ENCODE peak calls at places on chromosomes 11 and 22, in four cellular contexts. One of them, this sample, is unnamed.

GRCh38 chr11:30990625-30991348 is 378.8 kb downstream of the DCDC1 start:
- DNase-seq in HepG2: no peak
- DNase-seq in A549: peak
- DNase-seq in GM12878: no peak
- DNase-seq in this sample: no peak

GRCh38 chr22:46659791-46660186 is 39.6 kb downstream of the GRAMD4 start:
- DNase-seq in HepG2: no peak
- DNase-seq in A549: no peak
- DNase-seq in GM12878: no peak
- DNase-seq in this sample: no peak

GRCh38 chr11:66100272-66101037 is 30.4 kb downstream of the PACS1 start:
- DNase-seq in HepG2: no peak
- DNase-seq in A549: peak
- DNase-seq in GM12878: no peak
- DNase-seq in this sample: peak

GRCh38 chr11:7548659-7549283 is 35.0 kb downstream of the PPFIBP2 start:
- DNase-seq in HepG2: peak
- DNase-seq in A549: no peak
- DNase-seq in GM12878: no peak
- DNase-seq in this sample: no peak

GRCh38 chr11:69436041-69436982 is 45.2 kb upstream of the LINC01488 start:
- DNase-seq in HepG2: no peak
- DNase-seq in A549: no peak
- DNase-seq in GM12878: no peak
- DNase-seq in this sample: no peak

GRCh38 chr11:112525270-112525669 is 264.6 kb upstream of the PLET1 start:
- DNase-seq in HepG2: no peak
- DNase-seq in A549: no peak
- DNase-seq in GM12878: no peak
- DNase-seq in this sample: no peak

GRCh38 chr11:130816941-130817607 is 99.2 kb downstream of the SNX19 start:
- DNase-seq in HepG2: no peak
- DNase-seq in A549: no peak
- DNase-seq in GM12878: no peak
- DNase-seq in this sample: no peak

GRCh38 chr11:134725211-134725610 is 313.2 kb upstream of the B3GAT1 start:
- DNase-seq in HepG2: no peak
- DNase-seq in A549: no peak
- DNase-seq in GM12878: no peak
- DNase-seq in this sample: no peak

GRCh38 chr11:698493-699115 is 3.0 kb downstream of the TMEM80 start:
- DNase-seq in HepG2: no peak
- DNase-seq in A549: no peak
- DNase-seq in GM12878: no peak
- DNase-seq in this sample: no peak

GRCh38 chr11:119712006-119712405 is 17.0 kb downstream of the NECTIN1 start:
- DNase-seq in HepG2: no peak
- DNase-seq in A549: no peak
- DNase-seq in GM12878: no peak
- DNase-seq in this sample: no peak

GRCh38 chr11:34633990-34634725 is 13.3 kb downstream of the EHF start:
- DNase-seq in HepG2: peak
- DNase-seq in A549: no peak
- DNase-seq in GM12878: no peak
- DNase-seq in this sample: no peak

GRCh38 chr22:38572065-38572464 is 2.1 kb upstream of the DMC1 start:
- DNase-seq in HepG2: peak
- DNase-seq in A549: peak
- DNase-seq in GM12878: peak
- DNase-seq in this sample: peak

GRCh38 chr11:131749100-131749499 is 378.7 kb downstream of the NTM start:
- DNase-seq in HepG2: no peak
- DNase-seq in A549: no peak
- DNase-seq in GM12878: no peak
- DNase-seq in this sample: no peak

GRCh38 chr11:86513746-86514373 is 139.2 kb downstream of the CCDC81 start:
- DNase-seq in HepG2: no peak
- DNase-seq in A549: no peak
- DNase-seq in GM12878: no peak
- DNase-seq in this sample: no peak

GRCh38 chr11:134508219-134508990 is 96.4 kb upstream of the B3GAT1 start:
- DNase-seq in HepG2: no peak
- DNase-seq in A549: no peak
- DNase-seq in GM12878: no peak
- DNase-seq in this sample: no peak

GRCh38 chr11:96293109-96293508 is 49.9 kb downstream of the MAML2 start:
- DNase-seq in HepG2: no peak
- DNase-seq in A549: no peak
- DNase-seq in GM12878: no peak
- DNase-seq in this sample: no peak

GRCh38 chr22:38947321-38948112 is 9.9 kb upstream of the APOBEC3A start:
- DNase-seq in HepG2: no peak
- DNase-seq in A549: no peak
- DNase-seq in GM12878: no peak
- DNase-seq in this sample: no peak

GRCh38 chr22:49281467-49282340 is 546.0 kb downstream of the BRD1 start:
- DNase-seq in HepG2: no peak
- DNase-seq in A549: peak
- DNase-seq in GM12878: no peak
- DNase-seq in this sample: no peak

GRCh38 chr22:43289976-43290663 is 53.1 kb downstream of the SCUBE1 start:
- DNase-seq in HepG2: no peak
- DNase-seq in A549: no peak
- DNase-seq in GM12878: no peak
- DNase-seq in this sample: peak

GRCh38 chr11:67275606-67276409 is 9.5 kb downstream of the GRK2 start:
- DNase-seq in HepG2: no peak
- DNase-seq in A549: no peak
- DNase-seq in GM12878: no peak
- DNase-seq in this sample: no peak

GRCh38 chr22:32623943-32624342 is 149.3 kb downstream of the FBXO7 start:
- DNase-seq in HepG2: peak
- DNase-seq in A549: no peak
- DNase-seq in GM12878: no peak
- DNase-seq in this sample: no peak

GRCh38 chr11:85661972-85662664 is 2.8 kb downstream of the CREBZF start:
- DNase-seq in HepG2: no peak
- DNase-seq in A549: no peak
- DNase-seq in GM12878: no peak
- DNase-seq in this sample: no peak

GRCh38 chr22:49014227-49015201 is 813.2 kb downstream of the BRD1 start:
- DNase-seq in HepG2: no peak
- DNase-seq in A549: no peak
- DNase-seq in GM12878: no peak
- DNase-seq in this sample: peak

GRCh38 chr11:45185228-45185729 is 38.8 kb downstream of the PRDM11 start:
- DNase-seq in HepG2: no peak
- DNase-seq in A549: no peak
- DNase-seq in GM12878: no peak
- DNase-seq in this sample: no peak

GRCh38 chr11:44043157-44043556 is 4.6 kb upstream of the ACCSL start:
- DNase-seq in HepG2: no peak
- DNase-seq in A549: no peak
- DNase-seq in GM12878: no peak
- DNase-seq in this sample: no peak

GRCh38 chr22:37918580-37919274 is 12.6 kb downstream of the MICALL1 start:
- DNase-seq in HepG2: no peak
- DNase-seq in A549: no peak
- DNase-seq in GM12878: no peak
- DNase-seq in this sample: no peak

GRCh38 chr22:40156001-40156516 is 21.7 kb upstream of the TNRC6B start:
- DNase-seq in HepG2: peak
- DNase-seq in A549: peak
- DNase-seq in GM12878: no peak
- DNase-seq in this sample: no peak

GRCh38 chr11:46339816-46340215 is 7.4 kb upstream of the DGKZ start:
- DNase-seq in HepG2: no peak
- DNase-seq in A549: no peak
- DNase-seq in GM12878: no peak
- DNase-seq in this sample: no peak

GRCh38 chr11:28860898-28861297 is 752.7 kb downstream of the METTL15 start:
- DNase-seq in HepG2: no peak
- DNase-seq in A549: peak
- DNase-seq in GM12878: no peak
- DNase-seq in this sample: no peak

GRCh38 chr11:125995313-125995712 is 49.5 kb downstream of the VSIG10L2 start:
- DNase-seq in HepG2: no peak
- DNase-seq in A549: no peak
- DNase-seq in GM12878: no peak
- DNase-seq in this sample: no peak

GRCh38 chr22:23888615-23889401 is 5.4 kb upstream of the MIF start:
- DNase-seq in HepG2: peak
- DNase-seq in A549: peak
- DNase-seq in GM12878: no peak
- DNase-seq in this sample: peak

GRCh38 chr22:46656856-46657654 is 36.9 kb downstream of the GRAMD4 start:
- DNase-seq in HepG2: no peak
- DNase-seq in A549: no peak
- DNase-seq in GM12878: no peak
- DNase-seq in this sample: no peak

GRCh38 chr11:106656646-106657045 is 361.6 kb downstream of the GUCY1A2 start:
- DNase-seq in HepG2: no peak
- DNase-seq in A549: no peak
- DNase-seq in GM12878: no peak
- DNase-seq in this sample: no peak

GRCh38 chr22:37496651-37497599 is 10.7 kb upstream of the MFNG start:
- DNase-seq in HepG2: no peak
- DNase-seq in A549: peak
- DNase-seq in GM12878: no peak
- DNase-seq in this sample: peak

GRCh38 chr11:19763315-19763714 is 50.7 kb downstream of the NAV2 start:
- DNase-seq in HepG2: no peak
- DNase-seq in A549: no peak
- DNase-seq in GM12878: no peak
- DNase-seq in this sample: no peak

GRCh38 chr11:83051760-83052671 is 19.7 kb downstream of the RAB30 start:
- DNase-seq in HepG2: no peak
- DNase-seq in A549: no peak
- DNase-seq in GM12878: no peak
- DNase-seq in this sample: no peak

GRCh38 chr22:33650244-33650643 is 270.0 kb downstream of the LARGE1 start:
- DNase-seq in HepG2: no peak
- DNase-seq in A549: no peak
- DNase-seq in GM12878: no peak
- DNase-seq in this sample: no peak

GRCh38 chr11:126410649-126411048 is 55.2 kb downstream of the ST3GAL4 start:
- DNase-seq in HepG2: no peak
- DNase-seq in A549: no peak
- DNase-seq in GM12878: no peak
- DNase-seq in this sample: no peak

GRCh38 chr11:75537740-75538139 is 12.0 kb upstream of the GDPD5 start:
- DNase-seq in HepG2: no peak
- DNase-seq in A549: no peak
- DNase-seq in GM12878: no peak
- DNase-seq in this sample: no peak
- TF ChIP-seq PBX3 in HepG2: no peak
- TF ChIP-seq PBX3 in A549: no peak
- TF ChIP-seq PBX3 in GM12878: no peak
- TF ChIP-seq PBX3 in this sample: no peak

GRCh38 chr11:63502252-63502820 is 3.5 kb upstream of the LGALS12 start:
- DNase-seq in HepG2: no peak
- DNase-seq in A549: no peak
- DNase-seq in GM12878: no peak
- DNase-seq in this sample: no peak

GRCh38 chr11:63504054-63504453 is 1.8 kb upstream of the LGALS12 start:
- DNase-seq in HepG2: no peak
- DNase-seq in A549: no peak
- DNase-seq in GM12878: no peak
- DNase-seq in this sample: no peak

GRCh38 chr11:63501236-63501635 is 4.6 kb upstream of the LGALS12 start:
- DNase-seq in HepG2: no peak
- DNase-seq in A549: no peak
- DNase-seq in GM12878: no peak
- DNase-seq in this sample: no peak

GRCh38 chr11:63503492-63503891 is 2.4 kb upstream of the LGALS12 start:
- DNase-seq in HepG2: no peak
- DNase-seq in A549: no peak
- DNase-seq in GM12878: no peak
- DNase-seq in this sample: no peak

GRCh38 chr11:63499874-63500273 is 6.0 kb upstream of the LGALS12 start:
- DNase-seq in HepG2: no peak
- DNase-seq in A549: no peak
- DNase-seq in GM12878: no peak
- DNase-seq in this sample: no peak
- TF ChIP-seq PBX3 in HepG2: no peak
- TF ChIP-seq PBX3 in A549: no peak
- TF ChIP-seq PBX3 in GM12878: no peak
- TF ChIP-seq PBX3 in this sample: no peak

GRCh38 chr11:64334764-64335741 is 5.0 kb upstream of the CCDC88B start:
- DNase-seq in HepG2: peak
- DNase-seq in A549: peak
- DNase-seq in GM12878: peak
- DNase-seq in this sample: peak
- TF ChIP-seq PBX3 in HepG2: no peak
- TF ChIP-seq PBX3 in A549: peak
- TF ChIP-seq PBX3 in GM12878: peak
- TF ChIP-seq PBX3 in this sample: peak

DNA sequence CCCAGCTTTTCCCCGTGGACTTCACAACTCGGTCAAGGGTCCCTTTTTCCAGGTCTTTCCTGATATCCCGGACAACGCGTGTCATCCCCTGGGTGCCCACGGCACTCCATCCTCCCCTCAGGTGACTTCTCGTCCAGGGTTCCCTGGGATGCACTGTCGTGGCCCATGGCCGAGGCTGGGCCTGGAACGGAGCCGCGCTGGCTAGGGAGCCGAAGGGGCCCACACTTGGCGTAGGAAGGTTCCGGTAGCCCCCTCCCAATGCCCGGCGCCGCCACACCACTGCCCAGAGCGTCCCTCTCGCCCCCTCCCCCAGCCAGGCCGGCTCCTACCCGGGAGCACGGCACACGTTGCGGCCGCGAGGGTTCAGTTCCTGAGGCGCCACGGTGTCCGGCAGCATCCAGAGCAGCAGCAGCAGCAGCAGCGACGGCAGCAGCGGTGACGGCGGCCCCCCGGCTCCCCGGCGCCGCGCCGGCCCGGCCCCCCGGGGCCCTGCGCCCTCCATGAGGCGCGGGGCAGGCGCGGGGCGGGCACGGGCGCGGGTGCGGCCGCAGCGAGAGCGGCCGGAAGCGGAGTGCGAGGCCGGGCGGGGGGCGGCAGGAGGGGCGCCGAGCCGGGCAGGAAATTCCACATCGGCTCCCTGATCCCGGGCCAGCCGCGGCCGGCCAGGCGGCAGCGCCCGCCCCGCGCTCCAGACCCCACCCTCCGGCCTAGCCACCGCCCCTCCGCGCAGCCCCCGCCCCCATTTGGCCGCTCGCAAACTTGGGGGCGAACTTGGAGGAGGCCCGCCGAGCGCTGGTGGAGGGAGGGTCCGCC is at the start of gene SCARF2:
- DNase-seq in HepG2: no peak
- DNase-seq in A549: no peak
- DNase-seq in GM12878: no peak
- DNase-seq in this sample: peak
- TF ChIP-seq PBX3 in HepG2: no peak
- TF ChIP-seq PBX3 in A549: no peak
- TF ChIP-seq PBX3 in GM12878: no peak
- TF ChIP-seq PBX3 in this sample: no peak

GRCh38 chr11:122754553-122755322 is 83.6 kb upstream of the CRTAM start:
- DNase-seq in HepG2: peak
- DNase-seq in A549: no peak
- DNase-seq in GM12878: no peak
- DNase-seq in this sample: no peak
- TF ChIP-seq PBX3 in HepG2: no peak
- TF ChIP-seq PBX3 in A549: no peak
- TF ChIP-seq PBX3 in GM12878: no peak
- TF ChIP-seq PBX3 in this sample: no peak

This sample was measured in SK-N-SH.